ENCODE peak calls at places on chromosomes 7 and 10, in seven cellular contexts. F, E, W, P, K, T and S are unnamed samples.
A peak's percentile ranks its signal among the peaks of the same experiment; 100 is the strongest.

GRCh38 chr10:108204528-108205313 is 1040.2 kb upstream of the SORCS1 start:
- DNase-seq in K (no peak), E (no peak), P (peak; percentile 14), F (peak; percentile 26), T (peak; percentile 47), W (peak; percentile 55), S (no peak)

GRCh38 chr10:103493362-103493871 is at the start of gene NEURL1:
- DNase-seq in W (no peak), K (no peak), T (no peak), P (no peak), F (peak; percentile 52), E (no peak), S (no peak)

GRCh38 chr10:132386419-132386831 is 10.6 kb upstream of the PWWP2B start:
- DNase-seq in T (no peak), K (no peak), P (no peak), E (no peak), F (no peak), W (no peak), S (no peak)

GRCh38 chr10:48800283-48800675 is 115.6 kb downstream of the WDFY4 start:
- DNase-seq in E (no peak), T (no peak), P (no peak), F (no peak), K (no peak), W (no peak), S (no peak)

GRCh38 chr7:99021941-99022560 is 121.9 kb downstream of the SMURF1 start:
- DNase-seq in F (peak; percentile 38), T (peak; percentile 52), W (no peak), E (no peak), K (no peak), P (no peak), S (no peak)

GRCh38 chr10:97553575-97554100 is 18.9 kb upstream of the ANKRD2 start:
- DNase-seq in F (peak; percentile 88), P (peak; percentile 73), E (peak; percentile 40), W (peak; percentile 56), T (peak; percentile 78), K (peak; percentile 76), S (peak; percentile 41)

GRCh38 chr10:65618125-65618524 is 1307.7 kb upstream of the LRRTM3 start:
- DNase-seq in E (no peak), F (no peak), T (no peak), W (no peak), P (no peak), K (no peak), S (no peak)

GRCh38 chr7:97024209-97025129 is at the start of gene DLX5:
- DNase-seq in K (no peak), F (peak; percentile 27), T (peak; percentile 41), W (peak; percentile 66), E (peak; percentile 12), P (no peak), S (peak; percentile 17)

GRCh38 chr7:716212-716611 is 10.3 kb upstream of the DNAAF5 start:
- DNase-seq in F (no peak), E (no peak), T (no peak), P (no peak), K (no peak), W (no peak), S (no peak)

GRCh38 chr10:42754155-42755027 is 28.2 kb upstream of the BMS1 start:
- DNase-seq in W (no peak), K (peak; percentile 15), P (peak; percentile 6), E (peak; percentile 26), T (no peak), F (peak; percentile 67), S (peak; percentile 40)

GRCh38 chr10:15345450-15345849 is 25.6 kb downstream of the FAM171A1 start:
- DNase-seq in T (no peak), W (no peak), P (no peak), E (no peak), F (no peak), K (no peak), S (no peak)

GRCh38 chr7:1928555-1929348 is 258.7 kb downstream of the ELFN1 start:
- DNase-seq in T (no peak), F (no peak), P (no peak), E (no peak), W (no peak), K (no peak), S (peak; percentile 61)

GRCh38 chr7:30755384-30756154 is 3.6 kb downstream of the INMT start:
- DNase-seq in P (no peak), K (no peak), W (no peak), F (peak; percentile 60), E (no peak), T (no peak), S (no peak)

GRCh38 chr7:28556671-28557070 is 144.4 kb downstream of the CREB5 start:
- DNase-seq in K (no peak), E (no peak), F (no peak), P (no peak), W (no peak), T (no peak), S (no peak)

GRCh38 chr7:30790391-30790790 is 19.2 kb downstream of the MINDY4 start:
- DNase-seq in E (no peak), P (peak; percentile 15), T (no peak), F (peak; percentile 41), K (no peak), W (no peak), S (no peak)

GRCh38 chr7:44981035-44981706 is 2.4 kb upstream of the MYO1G start:
- DNase-seq in F (no peak), W (no peak), P (no peak), T (no peak), K (no peak), E (no peak), S (no peak)

GRCh38 chr10:48552946-48553564 is 51.8 kb downstream of the ARHGAP22 start:
- DNase-seq in F (no peak), T (no peak), W (no peak), P (no peak), K (no peak), E (no peak), S (no peak)

GRCh38 chr7:2856388-2857169 is 12.5 kb upstream of the GNA12 start:
- DNase-seq in K (no peak), W (peak; percentile 57), T (no peak), P (no peak), F (no peak), E (no peak), S (peak; percentile 50)

GRCh38 chr10:76130892-76131291 is 699.5 kb downstream of the LRMDA start:
- DNase-seq in K (no peak), W (no peak), P (no peak), F (no peak), T (no peak), E (no peak), S (no peak)

GRCh38 chr10:22674215-22674930 is 40.0 kb downstream of the PIP4K2A start:
- DNase-seq in E (no peak), P (no peak), F (no peak), K (no peak), W (no peak), T (peak; percentile 42), S (no peak)

GRCh38 chr10:23694446-23694920 is 255.6 kb downstream of the OTUD1 start:
- DNase-seq in T (no peak), W (peak; percentile 23), P (peak; percentile 1), F (peak; percentile 2), E (peak; percentile 30), K (no peak), S (no peak)

GRCh38 chr10:122170802-122171201 is 100.3 kb upstream of the BTBD16 start:
- DNase-seq in W (no peak), T (no peak), P (no peak), F (no peak), E (no peak), K (no peak), S (no peak)

GRCh38 chr7:16420649-16421332 is 547 bp downstream of the CRPPA start:
- DNase-seq in T (peak; percentile 89), W (peak; percentile 79), E (peak; percentile 68), P (peak; percentile 89), F (peak; percentile 90), K (peak; percentile 76), S (peak; percentile 93)
- TF ChIP-seq CTCF in T (no peak), W (peak; percentile 35), E (peak; percentile 57), P (peak; percentile 30), F (peak; percentile 24), K (peak; percentile 10), S (peak; percentile 67)

GRCh38 chr7:140506788-140507464 is 27.6 kb upstream of the MKRN1 start:
- DNase-seq in F (peak; percentile 66), K (no peak), P (peak; percentile 80), T (peak; percentile 15), W (peak; percentile 53), E (no peak), S (no peak)
- TF ChIP-seq CTCF in F (no peak), K (no peak), P (peak; percentile 30), T (no peak), W (peak; percentile 38), E (no peak), S (no peak)

DNA sequence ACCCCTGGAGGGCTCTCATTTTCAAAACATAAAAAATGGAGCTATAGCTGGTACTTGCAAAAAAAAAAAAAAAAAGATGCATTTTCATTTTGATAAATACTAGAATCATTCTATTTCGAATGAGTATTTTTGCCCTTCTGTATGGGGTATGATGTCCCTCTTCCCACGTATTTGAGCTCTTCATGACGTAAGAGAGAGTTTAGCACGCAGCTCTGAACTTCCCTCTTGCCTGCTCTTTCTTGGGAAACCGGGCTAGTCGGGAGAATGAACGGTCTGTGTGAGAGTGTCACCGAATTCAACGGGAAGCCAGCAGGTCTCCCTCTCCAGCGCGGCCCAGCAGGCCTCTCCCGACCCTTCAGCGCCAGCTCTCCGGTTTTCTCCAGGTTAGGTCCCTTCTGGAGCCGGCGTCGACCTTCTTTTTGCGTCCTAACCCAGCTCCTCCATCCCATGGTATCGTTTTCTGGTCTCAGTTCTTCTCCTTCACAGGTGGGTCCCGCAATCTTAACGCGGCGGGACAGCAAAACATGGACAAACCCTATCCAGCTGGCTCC is 159.2 kb upstream of the PITRM1 start:
- DNase-seq in K (no peak), E (no peak), T (no peak), F (no peak), W (no peak), P (no peak), S (no peak)
- TF ChIP-seq CTCF in K (no peak), E (no peak), T (no peak), F (no peak), W (no peak), P (no peak), S (no peak)

GRCh38 chr10:44983066-44983894 is 4.7 kb upstream of the DEPP1 start:
- DNase-seq in F (no peak), E (no peak), T (no peak), W (no peak), P (no peak), K (no peak), S (no peak)

GRCh38 chr10:44981172-44982113 is 2.8 kb upstream of the DEPP1 start:
- DNase-seq in E (no peak), F (peak; percentile 92), K (peak; percentile 63), T (peak; percentile 89), P (peak; percentile 93), W (peak; percentile 88), S (peak; percentile 75)

GRCh38 chr10:44982114-44982460 is 3.5 kb upstream of the DEPP1 start:
- DNase-seq in W (peak; percentile 76), F (no peak), T (peak; percentile 40), K (no peak), E (no peak), P (peak; percentile 55), S (peak; percentile 67)

GRCh38 chr10:44983895-44984278 is 5.3 kb upstream of the DEPP1 start:
- DNase-seq in K (no peak), W (no peak), F (no peak), E (no peak), P (no peak), T (no peak), S (no peak)

DNA sequence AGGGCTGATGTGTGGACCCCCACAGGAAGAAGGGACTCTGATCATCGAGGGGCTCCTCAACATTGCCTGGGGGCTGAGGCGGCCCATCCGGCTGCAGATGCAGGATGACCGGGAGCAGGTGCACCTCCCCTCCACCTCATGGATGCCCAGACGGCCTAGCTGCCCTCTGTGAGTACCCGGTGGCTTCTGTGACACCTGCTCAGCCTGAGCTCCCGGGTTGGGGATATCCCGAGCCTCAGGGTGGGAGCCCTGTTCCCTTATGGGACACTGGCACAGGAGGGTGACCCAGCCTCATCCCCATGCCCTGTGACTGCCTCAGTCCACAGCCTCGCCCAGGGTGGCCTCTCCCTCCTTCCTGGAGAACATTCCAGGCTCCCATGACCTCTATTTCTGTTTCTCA is 3.9 kb upstream of the DEPP1 start:
- DNase-seq in W (no peak), F (no peak), P (no peak), T (no peak), E (no peak), K (no peak), S (no peak)
- TF ChIP-seq CTCF in W (no peak), F (no peak), P (no peak), T (no peak), E (no peak), K (no peak), S (no peak)